ENCODE peak calls at places on chromosomes 13 and 19, in seven cellular contexts. B, R, V, G, E, H and L are unnamed samples.

GRCh38 chr19:54463531-54464043 is at the start of gene LENG9:
- DNase-seq in G (peak), V (peak), H (peak), R (peak), B (peak), E (peak), L (peak)

GRCh38 chr13:99008577-99008976 is 30.7 kb upstream of the DOCK9 start:
- DNase-seq in B (no peak), G (no peak), E (no peak), R (no peak), H (no peak), V (no peak), L (no peak)

GRCh38 chr19:22622020-22622419 is 12.1 kb upstream of the ZNF492 start:
- DNase-seq in H (no peak), V (no peak), R (no peak), E (no peak), G (no peak), B (no peak), L (no peak)

GRCh38 chr19:8858260-8858659 is 26.1 kb downstream of the MBD3L1 start:
- DNase-seq in H (no peak), E (no peak), G (no peak), R (no peak), V (no peak), B (no peak), L (no peak)

GRCh38 chr13:76644906-76645305 is 241.3 kb downstream of the KCTD12 start:
- DNase-seq in H (no peak), E (no peak), V (no peak), R (no peak), G (no peak), B (no peak), L (no peak)

GRCh38 chr13:45398862-45399261 is 19.3 kb downstream of the SLC25A30 start:
- DNase-seq in V (no peak), H (no peak), E (no peak), G (no peak), B (no peak), R (no peak), L (no peak)

GRCh38 chr19:34317311-34317927 is 47.6 kb upstream of the GPI start:
- DNase-seq in R (peak), B (no peak), E (peak), V (peak), H (peak), G (no peak), L (no peak)

GRCh38 chr13:46773556-46773955 is 23.4 kb downstream of the ESD start:
- DNase-seq in B (no peak), H (no peak), G (no peak), V (no peak), R (no peak), E (no peak), L (no peak)

GRCh38 chr13:101917475-101917810 is 465.0 kb downstream of the ITGBL1 start:
- DNase-seq in V (no peak), B (no peak), E (no peak), R (no peak), H (no peak), G (no peak), L (no peak)

GRCh38 chr19:10228925-10229324 is 2.2 kb downstream of the S1PR2 start:
- DNase-seq in E (no peak), R (peak), B (peak), G (peak), H (no peak), V (peak), L (no peak)

GRCh38 chr13:101624981-101625380 is 172.5 kb downstream of the ITGBL1 start:
- DNase-seq in G (no peak), V (no peak), E (no peak), B (no peak), H (no peak), R (no peak), L (no peak)

GRCh38 chr19:44623080-44623479 is 9.7 kb downstream of the IGSF23 start:
- DNase-seq in E (no peak), G (peak), R (no peak), H (peak), V (no peak), B (peak), L (no peak)

GRCh38 chr19:17807731-17808316 is 12.9 kb downstream of the B3GNT3 start:
- DNase-seq in V (no peak), B (no peak), R (no peak), H (no peak), G (peak), E (no peak), L (no peak)

GRCh38 chr13:113742000-113742441 is 17.0 kb upstream of the TMEM255B start:
- DNase-seq in H (no peak), E (no peak), V (peak), G (peak), R (peak), B (peak), L (peak)

GRCh38 chr13:109275390-109275789 is 511.0 kb downstream of the IRS2 start:
- DNase-seq in B (no peak), H (no peak), G (no peak), V (no peak), E (no peak), R (no peak), L (no peak)

GRCh38 chr19:21482863-21483276 is 22.5 kb upstream of the ZNF429 start:
- DNase-seq in H (peak), R (peak), E (peak), V (no peak), G (peak), B (peak), L (peak)

GRCh38 chr19:6728346-6728745 is 7.9 kb upstream of the C3 start:
- DNase-seq in H (no peak), B (no peak), G (peak), V (no peak), E (no peak), R (no peak), L (no peak)

GRCh38 chr13:77894743-77895142 is 23.9 kb downstream of the EDNRB start:
- DNase-seq in R (no peak), E (no peak), B (no peak), G (no peak), H (no peak), V (no peak), L (no peak)

GRCh38 chr19:5985098-5985783 is 7.3 kb upstream of the RANBP3 start:
- DNase-seq in H (peak), R (no peak), E (no peak), B (peak), G (no peak), V (peak), L (peak)

GRCh38 chr19:45508931-45509691 is 1.8 kb downstream of the VASP start:
- DNase-seq in H (peak), G (peak), R (peak), B (peak), V (peak), E (peak), L (no peak)

GRCh38 chr13:107867701-107868661 is 347.4 kb downstream of the LIG4 start:
- DNase-seq in E (no peak), V (no peak), G (peak), B (peak), H (peak), R (peak), L (no peak)

GRCh38 chr19:40721936-40722661 is 5.2 kb downstream of the ITPKC start:
- DNase-seq in H (peak), R (no peak), G (no peak), V (peak), B (no peak), E (no peak), L (no peak)

GRCh38 chr19:29837448-29837961 is 25.7 kb downstream of the CCNE1 start:
- DNase-seq in R (no peak), E (no peak), V (no peak), H (no peak), B (no peak), G (no peak), L (no peak)

GRCh38 chr13:112842931-112843391 is 126.1 kb upstream of the MCF2L start:
- DNase-seq in R (no peak), E (no peak), B (no peak), H (no peak), V (no peak), G (no peak), L (no peak)

GRCh38 chr19:7529246-7529600 is 6.3 kb upstream of the PNPLA6 start:
- DNase-seq in R (no peak), B (no peak), H (no peak), E (peak), G (no peak), V (no peak), L (no peak)

GRCh38 chr13:67549331-67549730 is 319.2 kb upstream of the PCDH9 start:
- DNase-seq in R (no peak), H (peak), E (no peak), B (no peak), G (no peak), V (peak), L (peak)

GRCh38 chr13:29464105-29464679 is 131.3 kb downstream of the SLC7A1 start:
- DNase-seq in V (no peak), R (no peak), H (no peak), G (no peak), B (no peak), E (no peak), L (no peak)

GRCh38 chr13:108325863-108326262 is 56.3 kb downstream of the TNFSF13B start:
- DNase-seq in B (no peak), H (no peak), G (no peak), E (no peak), R (no peak), V (no peak), L (no peak)

GRCh38 chr19:35587326-35587725 is 1.4 kb downstream of the PMIS2 start:
- DNase-seq in G (no peak), H (no peak), R (no peak), V (no peak), B (peak), E (no peak), L (no peak)

GRCh38 chr13:33388254-33388998 is 102.9 kb upstream of the STARD13 start:
- DNase-seq in R (no peak), V (peak), B (peak), G (peak), H (no peak), E (no peak), L (no peak)

GRCh38 chr13:112781881-112782361 is 92.1 kb downstream of the ATP11A start:
- DNase-seq in E (peak), B (peak), V (no peak), H (peak), R (no peak), G (no peak), L (no peak)

GRCh38 chr13:32881074-32881791 is 135.0 kb upstream of the KL start:
- DNase-seq in B (peak), G (no peak), R (no peak), E (no peak), V (peak), H (peak), L (no peak)

GRCh38 chr19:2259331-2259730 is 3.1 kb upstream of the JSRP1 start:
- DNase-seq in H (no peak), R (no peak), G (no peak), V (peak), B (no peak), E (no peak), L (no peak)

GRCh38 chr13:36919206-36919832 is 719 bp downstream of the SMAD9 start:
- DNase-seq in E (peak), B (peak), H (peak), R (peak), V (no peak), G (no peak), L (peak)

GRCh38 chr13:36920612-36921185 is 661 bp upstream of the SMAD9 start:
- DNase-seq in H (no peak), G (no peak), E (no peak), R (no peak), V (no peak), B (no peak), L (no peak)

GRCh38 chr13:36915891-36916640 is 4.0 kb downstream of the SMAD9 start:
- DNase-seq in V (no peak), B (no peak), R (no peak), H (no peak), G (no peak), E (no peak), L (no peak)

GRCh38 chr13:36919833-36920611 is at the start of gene SMAD9:
- DNase-seq in G (peak), H (peak), V (peak), E (peak), R (peak), B (peak), L (peak)

DNA sequence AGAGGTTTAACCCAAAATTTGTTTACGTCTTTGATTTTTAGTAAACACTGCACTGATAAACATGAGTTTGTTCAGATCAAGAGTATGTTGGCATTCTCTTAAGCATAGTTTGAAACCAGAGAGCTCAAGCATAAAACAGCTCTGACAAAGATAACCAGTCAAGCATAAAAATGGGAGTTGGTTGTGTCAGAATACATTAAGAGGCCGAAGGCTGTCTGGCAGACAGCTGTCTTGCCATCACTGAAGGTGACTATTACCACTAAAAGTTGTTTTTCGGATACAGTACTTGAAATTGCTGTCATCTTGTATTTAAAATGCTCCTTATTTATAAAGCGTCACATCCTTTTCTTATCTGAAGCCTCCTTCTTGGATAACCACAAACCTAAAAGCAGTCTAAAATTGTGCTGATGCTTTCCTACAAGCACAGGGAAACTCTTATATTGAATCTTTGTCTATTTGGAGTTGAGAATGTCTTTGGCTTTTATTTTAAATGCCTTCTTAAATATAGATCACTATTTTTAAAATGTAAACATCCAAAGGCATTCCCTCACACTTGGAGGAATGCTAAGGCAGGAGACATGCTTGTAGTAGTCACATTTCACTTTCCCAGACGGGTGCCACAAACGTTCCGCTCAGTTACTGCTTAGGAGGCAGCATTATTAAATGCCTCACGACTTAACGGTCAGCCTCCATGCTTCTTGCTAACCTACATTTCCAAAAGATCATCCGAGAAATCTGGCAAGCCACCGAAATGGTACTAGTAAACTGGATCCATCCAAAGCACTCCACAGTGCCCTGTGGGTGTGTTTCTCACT is 1.6 kb downstream of the SMAD9 start:
- DNase-seq in R (no peak), E (no peak), G (no peak), H (peak), B (no peak), V (no peak), L (peak)
- TF ChIP-seq CTCF in R (no peak), E (no peak), G (no peak), H (no peak), B (no peak), V (no peak), L (no peak)

GRCh38 chr19:4559569-4559968 is at the start of gene SEMA6B:
- DNase-seq in H (no peak), B (no peak), G (peak), V (no peak), E (peak), R (no peak), L (no peak)
- H3K4me3 ChIP-seq in H (no peak), B (no peak), G (peak), V (no peak), E (no peak), R (no peak), L (no peak)

GRCh38 chr19:56567274-56568120 is at the start of gene ZNF470:
- DNase-seq in V (peak), R (peak), G (peak), E (peak), H (peak), B (peak), L (peak)

GRCh38 chr19:56562766-56563165 is 4.5 kb upstream of the ZNF470 start:
- DNase-seq in G (no peak), B (no peak), E (no peak), V (no peak), H (no peak), R (no peak), L (no peak)

DNA sequence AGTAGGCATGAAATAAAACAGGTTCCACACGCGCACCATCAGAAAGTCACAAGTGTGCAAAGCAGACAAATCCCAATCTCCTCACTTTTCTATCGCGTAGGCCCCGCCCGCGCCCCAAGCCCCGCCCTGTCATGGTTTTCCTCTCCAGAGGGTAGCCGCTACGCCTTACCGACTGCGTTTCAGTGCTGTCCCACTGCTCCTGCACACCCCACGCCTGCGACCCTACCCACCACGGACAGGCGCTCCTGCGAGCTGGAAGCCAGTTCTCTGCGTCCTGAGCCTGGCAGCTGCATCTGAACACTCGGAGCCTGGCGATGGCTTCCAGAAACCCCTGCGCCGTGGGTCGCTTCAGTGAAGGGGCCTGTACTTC is 379 bp upstream of the ZNF470 start:
- DNase-seq in R (no peak), E (peak), V (peak), H (no peak), G (peak), B (no peak), L (peak)
- TF ChIP-seq CTCF in R (no peak), E (no peak), V (no peak), H (no peak), G (no peak), B (no peak), L (no peak)

GRCh38 chr13:52160053-52160452 is 656 bp upstream of the NEK3 start:
- DNase-seq in V (no peak), E (no peak), G (no peak), R (no peak), H (no peak), B (no peak), L (no peak)
- H3K4me3 ChIP-seq in V (no peak), E (no peak), G (no peak), R (no peak), H (no peak), B (no peak), L (no peak)